ENCODE peak calls at places on chromosomes 6 and 20, in eight cellular contexts. One of them, this sample, is unnamed.

GRCh38 chr6:106547961-106548453 is 81.3 kb downstream of the RTN4IP1 start:
- DNase-seq in mucosa of descending colon: no peak
- DNase-seq in cardiac fibroblast: peak; percentile 78
- DNase-seq in SW480: no peak
- DNase-seq in activated CD4-positive, alpha-beta memory T cell treated with anti-CD3 and anti-CD28 coated beads for 36 hours: peak; percentile 58
- DNase-seq in NCI-H1092: no peak
- DNase-seq in bronchial epithelial cell: peak; percentile 98
- DNase-seq in amygdala: no peak
- DNase-seq in this sample: peak; percentile 94

GRCh38 chr6:165218816-165219215 is 90.6 kb downstream of the C6orf118 start:
- DNase-seq in mucosa of descending colon: no peak
- DNase-seq in cardiac fibroblast: peak; percentile 32
- DNase-seq in SW480: no peak
- DNase-seq in activated CD4-positive, alpha-beta memory T cell treated with anti-CD3 and anti-CD28 coated beads for 36 hours: no peak
- DNase-seq in NCI-H1092: no peak
- DNase-seq in bronchial epithelial cell: peak; percentile 77
- DNase-seq in amygdala: no peak
- DNase-seq in this sample: peak; percentile 1

GRCh38 chr6:46419576-46420002 is 71.7 kb downstream of the RCAN2 start:
- DNase-seq in mucosa of descending colon: no peak
- DNase-seq in cardiac fibroblast: peak; percentile 79
- DNase-seq in SW480: peak; percentile 43
- DNase-seq in activated CD4-positive, alpha-beta memory T cell treated with anti-CD3 and anti-CD28 coated beads for 36 hours: peak; percentile 50
- DNase-seq in NCI-H1092: peak; percentile 31
- DNase-seq in bronchial epithelial cell: peak; percentile 61
- DNase-seq in amygdala: peak; percentile 3
- DNase-seq in this sample: peak; percentile 48

GRCh38 chr20:18276821-18277220 is 11.5 kb upstream of the ZNF133 start:
- DNase-seq in mucosa of descending colon: no peak
- DNase-seq in cardiac fibroblast: peak; percentile 79
- DNase-seq in SW480: peak; percentile 70
- DNase-seq in activated CD4-positive, alpha-beta memory T cell treated with anti-CD3 and anti-CD28 coated beads for 36 hours: peak; percentile 84
- DNase-seq in NCI-H1092: peak; percentile 47
- DNase-seq in bronchial epithelial cell: peak; percentile 60
- DNase-seq in amygdala: peak; percentile 38
- DNase-seq in this sample: peak; percentile 73

GRCh38 chr20:19313342-19314069 is 101.1 kb downstream of the SLC24A3 start:
- DNase-seq in mucosa of descending colon: no peak
- DNase-seq in cardiac fibroblast: no peak
- DNase-seq in SW480: no peak
- DNase-seq in activated CD4-positive, alpha-beta memory T cell treated with anti-CD3 and anti-CD28 coated beads for 36 hours: no peak
- DNase-seq in NCI-H1092: no peak
- DNase-seq in bronchial epithelial cell: peak; percentile 33
- DNase-seq in amygdala: no peak
- DNase-seq in this sample: no peak

GRCh38 chr6:119129968-119130484 is 51.6 kb upstream of the FAM184A start:
- DNase-seq in mucosa of descending colon: no peak
- DNase-seq in cardiac fibroblast: peak; percentile 70
- DNase-seq in SW480: peak; percentile 52
- DNase-seq in activated CD4-positive, alpha-beta memory T cell treated with anti-CD3 and anti-CD28 coated beads for 36 hours: no peak
- DNase-seq in NCI-H1092: no peak
- DNase-seq in bronchial epithelial cell: peak; percentile 89
- DNase-seq in amygdala: no peak
- DNase-seq in this sample: peak; percentile 44

GRCh38 chr20:38950254-38950653 is 11.9 kb upstream of the DHX35 start:
- DNase-seq in mucosa of descending colon: no peak
- DNase-seq in cardiac fibroblast: no peak
- DNase-seq in SW480: no peak
- DNase-seq in activated CD4-positive, alpha-beta memory T cell treated with anti-CD3 and anti-CD28 coated beads for 36 hours: no peak
- DNase-seq in NCI-H1092: no peak
- DNase-seq in bronchial epithelial cell: no peak
- DNase-seq in amygdala: no peak
- DNase-seq in this sample: no peak

GRCh38 chr6:44086931-44087574 is 40.2 kb downstream of the MRPL14 start:
- DNase-seq in mucosa of descending colon: no peak
- DNase-seq in cardiac fibroblast: peak; percentile 52
- DNase-seq in SW480: no peak
- DNase-seq in activated CD4-positive, alpha-beta memory T cell treated with anti-CD3 and anti-CD28 coated beads for 36 hours: no peak
- DNase-seq in NCI-H1092: no peak
- DNase-seq in bronchial epithelial cell: no peak
- DNase-seq in amygdala: no peak
- DNase-seq in this sample: no peak

GRCh38 chr20:57619053-57619831 is 984 bp downstream of the ZBP1 start:
- DNase-seq in mucosa of descending colon: peak; percentile 91
- DNase-seq in cardiac fibroblast: no peak
- DNase-seq in SW480: peak; percentile 96
- DNase-seq in activated CD4-positive, alpha-beta memory T cell treated with anti-CD3 and anti-CD28 coated beads for 36 hours: peak; percentile 81
- DNase-seq in NCI-H1092: no peak
- DNase-seq in bronchial epithelial cell: no peak
- DNase-seq in amygdala: no peak
- DNase-seq in this sample: no peak

GRCh38 chr20:61757-62156 is 25.7 kb upstream of the DEFB125 start:
- DNase-seq in mucosa of descending colon: no peak
- DNase-seq in cardiac fibroblast: no peak
- DNase-seq in SW480: no peak
- DNase-seq in activated CD4-positive, alpha-beta memory T cell treated with anti-CD3 and anti-CD28 coated beads for 36 hours: no peak
- DNase-seq in NCI-H1092: no peak
- DNase-seq in bronchial epithelial cell: no peak
- DNase-seq in amygdala: no peak
- DNase-seq in this sample: peak; percentile 9

GRCh38 chr6:56148488-56149190 is 98.7 kb downstream of the COL21A1 start:
- DNase-seq in mucosa of descending colon: no peak
- DNase-seq in cardiac fibroblast: peak; percentile 33
- DNase-seq in SW480: peak; percentile 14
- DNase-seq in activated CD4-positive, alpha-beta memory T cell treated with anti-CD3 and anti-CD28 coated beads for 36 hours: no peak
- DNase-seq in NCI-H1092: no peak
- DNase-seq in bronchial epithelial cell: no peak
- DNase-seq in amygdala: no peak
- DNase-seq in this sample: no peak

GRCh38 chr6:99189823-99190721 is 159.4 kb downstream of the FAXC start:
- DNase-seq in mucosa of descending colon: no peak
- DNase-seq in cardiac fibroblast: no peak
- DNase-seq in SW480: no peak
- DNase-seq in activated CD4-positive, alpha-beta memory T cell treated with anti-CD3 and anti-CD28 coated beads for 36 hours: peak; percentile 54
- DNase-seq in NCI-H1092: no peak
- DNase-seq in bronchial epithelial cell: no peak
- DNase-seq in amygdala: no peak
- DNase-seq in this sample: no peak

GRCh38 chr6:55016261-55016660 is 158.1 kb upstream of the HCRTR2 start:
- DNase-seq in mucosa of descending colon: no peak
- DNase-seq in cardiac fibroblast: no peak
- DNase-seq in SW480: no peak
- DNase-seq in activated CD4-positive, alpha-beta memory T cell treated with anti-CD3 and anti-CD28 coated beads for 36 hours: no peak
- DNase-seq in NCI-H1092: no peak
- DNase-seq in bronchial epithelial cell: no peak
- DNase-seq in amygdala: no peak
- DNase-seq in this sample: no peak